ENCODE peak calls at places on chromosomes 7 and 10, in seven cellular contexts. One of them, this sample, is unnamed.

GRCh38 chr7:99380032-99380822 is 5.7 kb downstream of the ARPC1B start:
- DNase-seq in mammary epithelial cell: peak; percentile 57
- DNase-seq in transverse colon: peak; percentile 42
- DNase-seq in Peyer's patch: no peak
- DNase-seq in left ventricle myocardium inferior: no peak
- DNase-seq in IMR-90: peak; percentile 44
- DNase-seq in OCI-LY7: peak; percentile 82
- DNase-seq in this sample: no peak

GRCh38 chr10:91312031-91312733 is 91.7 kb downstream of the PCGF5 start:
- DNase-seq in transverse colon: no peak
- DNase-seq in OCI-LY7: no peak
- DNase-seq in mammary epithelial cell: no peak
- DNase-seq in Peyer's patch: no peak
- DNase-seq in IMR-90: peak; percentile 59
- DNase-seq in left ventricle myocardium inferior: no peak
- DNase-seq in this sample: no peak

GRCh38 chr7:18552943-18553584 is 57.5 kb downstream of the HDAC9 start:
- DNase-seq in mammary epithelial cell: no peak
- DNase-seq in left ventricle myocardium inferior: no peak
- DNase-seq in OCI-LY7: peak; percentile 54
- DNase-seq in IMR-90: no peak
- DNase-seq in Peyer's patch: no peak
- DNase-seq in transverse colon: no peak
- DNase-seq in this sample: no peak

GRCh38 chr10:24851595-24851994 is 100.8 kb downstream of the PRTFDC1 start:
- DNase-seq in left ventricle myocardium inferior: no peak
- DNase-seq in Peyer's patch: no peak
- DNase-seq in mammary epithelial cell: no peak
- DNase-seq in IMR-90: peak; percentile 54
- DNase-seq in transverse colon: peak; percentile 54
- DNase-seq in OCI-LY7: no peak
- DNase-seq in this sample: no peak

GRCh38 chr7:7177044-7177517 is 5.3 kb upstream of the C1GALT1 start:
- DNase-seq in IMR-90: peak; percentile 85
- DNase-seq in left ventricle myocardium inferior: no peak
- DNase-seq in mammary epithelial cell: peak; percentile 95
- DNase-seq in Peyer's patch: no peak
- DNase-seq in OCI-LY7: no peak
- DNase-seq in transverse colon: no peak
- DNase-seq in this sample: peak; percentile 83

GRCh38 chr10:49112851-49113250 is 2.5 kb downstream of the VSTM4 start:
- DNase-seq in Peyer's patch: no peak
- DNase-seq in OCI-LY7: no peak
- DNase-seq in IMR-90: no peak
- DNase-seq in left ventricle myocardium inferior: no peak
- DNase-seq in mammary epithelial cell: no peak
- DNase-seq in transverse colon: no peak
- DNase-seq in this sample: no peak

GRCh38 chr10:62075912-62076311 is 174.4 kb downstream of the ARID5B start:
- DNase-seq in transverse colon: no peak
- DNase-seq in IMR-90: no peak
- DNase-seq in mammary epithelial cell: no peak
- DNase-seq in OCI-LY7: no peak
- DNase-seq in left ventricle myocardium inferior: no peak
- DNase-seq in Peyer's patch: no peak
- DNase-seq in this sample: no peak

GRCh38 chr7:133829336-133829897 is 297.7 kb upstream of the LRGUK start:
- DNase-seq in Peyer's patch: no peak
- DNase-seq in OCI-LY7: no peak
- DNase-seq in IMR-90: peak; percentile 48
- DNase-seq in mammary epithelial cell: peak; percentile 20
- DNase-seq in transverse colon: no peak
- DNase-seq in left ventricle myocardium inferior: no peak
- DNase-seq in this sample: no peak

GRCh38 chr10:33535866-33536265 is 201.4 kb upstream of the NRP1 start:
- DNase-seq in mammary epithelial cell: no peak
- DNase-seq in left ventricle myocardium inferior: no peak
- DNase-seq in Peyer's patch: no peak
- DNase-seq in OCI-LY7: no peak
- DNase-seq in IMR-90: no peak
- DNase-seq in transverse colon: no peak
- DNase-seq in this sample: no peak

GRCh38 chr10:116665541-116666125 is 44.9 kb downstream of the PNLIPRP2 start:
- DNase-seq in IMR-90: peak; percentile 5
- DNase-seq in OCI-LY7: no peak
- DNase-seq in left ventricle myocardium inferior: peak; percentile 45
- DNase-seq in Peyer's patch: no peak
- DNase-seq in transverse colon: no peak
- DNase-seq in mammary epithelial cell: no peak
- DNase-seq in this sample: no peak

GRCh38 chr10:5547684-5547933 is 22.8 kb downstream of the CALML3 start:
- DNase-seq in IMR-90: no peak
- DNase-seq in left ventricle myocardium inferior: no peak
- DNase-seq in mammary epithelial cell: no peak
- DNase-seq in transverse colon: no peak
- DNase-seq in OCI-LY7: no peak
- DNase-seq in Peyer's patch: no peak
- DNase-seq in this sample: no peak

GRCh38 chr10:101120884-101121660 is 10.0 kb upstream of the TLX1 start:
- DNase-seq in IMR-90: no peak
- DNase-seq in transverse colon: peak; percentile 74
- DNase-seq in Peyer's patch: peak; percentile 85
- DNase-seq in OCI-LY7: peak; percentile 11
- DNase-seq in mammary epithelial cell: no peak
- DNase-seq in left ventricle myocardium inferior: no peak
- DNase-seq in this sample: peak; percentile 95

GRCh38 chr10:72275351-72276012 is 1.8 kb downstream of the DDIT4 start:
- DNase-seq in Peyer's patch: no peak
- DNase-seq in mammary epithelial cell: peak; percentile 61
- DNase-seq in transverse colon: peak; percentile 46
- DNase-seq in IMR-90: peak; percentile 34
- DNase-seq in left ventricle myocardium inferior: no peak
- DNase-seq in OCI-LY7: peak; percentile 49
- DNase-seq in this sample: peak; percentile 41

GRCh38 chr7:27593226-27593625 is 69.5 kb downstream of the HIBADH start:
- DNase-seq in left ventricle myocardium inferior: no peak
- DNase-seq in Peyer's patch: no peak
- DNase-seq in OCI-LY7: no peak
- DNase-seq in transverse colon: no peak
- DNase-seq in mammary epithelial cell: no peak
- DNase-seq in IMR-90: peak; percentile 49
- DNase-seq in this sample: no peak

GRCh38 chr7:45663167-45663921 is 89.2 kb downstream of the ADCY1 start:
- DNase-seq in IMR-90: peak; percentile 12
- DNase-seq in OCI-LY7: peak; percentile 51
- DNase-seq in Peyer's patch: no peak
- DNase-seq in mammary epithelial cell: no peak
- DNase-seq in left ventricle myocardium inferior: peak; percentile 32
- DNase-seq in transverse colon: peak; percentile 28
- DNase-seq in this sample: peak; percentile 6

GRCh38 chr10:97422921-97423420 is 3.0 kb upstream of the PGAM1 start:
- DNase-seq in OCI-LY7: no peak
- DNase-seq in IMR-90: peak; percentile 88
- DNase-seq in transverse colon: no peak
- DNase-seq in left ventricle myocardium inferior: no peak
- DNase-seq in Peyer's patch: no peak
- DNase-seq in mammary epithelial cell: peak; percentile 87
- DNase-seq in this sample: no peak

GRCh38 chr7:23918856-23919255 is 208.8 kb downstream of the STK31 start:
- DNase-seq in OCI-LY7: no peak
- DNase-seq in Peyer's patch: no peak
- DNase-seq in mammary epithelial cell: peak; percentile 5
- DNase-seq in transverse colon: no peak
- DNase-seq in left ventricle myocardium inferior: no peak
- DNase-seq in IMR-90: no peak
- DNase-seq in this sample: no peak

GRCh38 chr7:129255800-129256199 is 31.0 kb downstream of the AHCYL2 start:
- DNase-seq in OCI-LY7: no peak
- DNase-seq in Peyer's patch: no peak
- DNase-seq in transverse colon: no peak
- DNase-seq in left ventricle myocardium inferior: no peak
- DNase-seq in IMR-90: no peak
- DNase-seq in mammary epithelial cell: no peak
- DNase-seq in this sample: no peak

GRCh38 chr7:7565746-7566650 is 686 bp upstream of the MIOS start:
- DNase-seq in mammary epithelial cell: peak; percentile 76
- DNase-seq in IMR-90: no peak
- DNase-seq in left ventricle myocardium inferior: no peak
- DNase-seq in Peyer's patch: peak; percentile 53
- DNase-seq in transverse colon: peak; percentile 25
- DNase-seq in OCI-LY7: peak; percentile 8
- DNase-seq in this sample: peak; percentile 81

GRCh38 chr7:92657391-92657790 is 67.2 kb upstream of the FAM133B start:
- DNase-seq in mammary epithelial cell: no peak
- DNase-seq in OCI-LY7: no peak
- DNase-seq in IMR-90: no peak
- DNase-seq in left ventricle myocardium inferior: no peak
- DNase-seq in transverse colon: no peak
- DNase-seq in Peyer's patch: no peak
- DNase-seq in this sample: no peak

GRCh38 chr10:89699581-89700064 is 1.8 kb upstream of the KIF20B start:
- DNase-seq in IMR-90: no peak
- DNase-seq in mammary epithelial cell: no peak
- DNase-seq in Peyer's patch: no peak
- DNase-seq in OCI-LY7: no peak
- DNase-seq in left ventricle myocardium inferior: no peak
- DNase-seq in transverse colon: no peak
- DNase-seq in this sample: no peak
- H3K4me1 ChIP-seq in IMR-90: peaks cover 2% of the 10 kb centered on the region
- H3K4me1 ChIP-seq in mammary epithelial cell: peaks cover 12% of the 10 kb centered on the region
- H3K4me1 ChIP-seq in Peyer's patch: no peaks in the 10 kb centered on the region
- H3K4me1 ChIP-seq in OCI-LY7: peaks cover 30% of the 10 kb centered on the region
- H3K4me1 ChIP-seq in left ventricle myocardium inferior: peaks cover 30% of the 10 kb centered on the region
- H3K4me1 ChIP-seq in transverse colon: peaks cover 7% of the 10 kb centered on the region
- H3K4me1 ChIP-seq in this sample: no peaks in the 10 kb centered on the region

DNA sequence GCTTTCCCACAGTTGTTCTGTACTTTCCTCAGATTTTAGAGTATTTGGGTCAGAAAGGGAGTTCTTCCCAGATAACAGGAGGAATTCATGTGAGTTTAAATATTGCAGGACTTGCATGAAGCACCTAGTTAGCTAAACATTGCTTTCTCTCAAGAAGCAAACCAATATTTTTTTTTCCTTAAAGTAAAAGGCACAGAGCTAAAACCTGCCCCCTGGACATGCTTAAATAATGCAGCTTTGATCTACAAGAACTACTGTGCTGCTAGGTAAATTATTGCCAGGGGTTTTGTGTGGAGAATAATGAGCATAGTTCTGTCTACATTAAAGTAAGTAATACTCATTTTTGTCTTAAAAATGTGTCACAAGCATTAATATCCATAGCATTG is 542 bp upstream of the SOSTDC1 start:
- DNase-seq in mammary epithelial cell: no peak
- DNase-seq in Peyer's patch: no peak
- DNase-seq in transverse colon: no peak
- DNase-seq in IMR-90: no peak
- DNase-seq in OCI-LY7: no peak
- DNase-seq in left ventricle myocardium inferior: no peak
- DNase-seq in this sample: no peak
- H3K4me3 ChIP-seq in mammary epithelial cell: peak overlapping the region; percentile 54
- H3K4me3 ChIP-seq in Peyer's patch: peak overlapping the region; percentile 36
- H3K4me3 ChIP-seq in transverse colon: peak overlapping the region; percentile 13
- H3K4me3 ChIP-seq in IMR-90: no peak overlapping the region
- H3K4me3 ChIP-seq in OCI-LY7: no peak overlapping the region
- H3K4me3 ChIP-seq in left ventricle myocardium inferior: peak overlapping the region; percentile 44
- H3K4me3 ChIP-seq in this sample: no peak overlapping the region

GRCh38 chr10:21281765-21282484 is 243.6 kb downstream of the SKIDA1 start:
- DNase-seq in Peyer's patch: no peak
- DNase-seq in transverse colon: no peak
- DNase-seq in OCI-LY7: no peak
- DNase-seq in IMR-90: no peak
- DNase-seq in mammary epithelial cell: no peak
- DNase-seq in left ventricle myocardium inferior: no peak
- DNase-seq in this sample: no peak
- H3K4me1 ChIP-seq in Peyer's patch: no peaks in the 10 kb centered on the region
- H3K4me1 ChIP-seq in transverse colon: no peaks in the 10 kb centered on the region
- H3K4me1 ChIP-seq in OCI-LY7: no peaks in the 10 kb centered on the region
- H3K4me1 ChIP-seq in IMR-90: peaks cover 4% of the 10 kb centered on the region
- H3K4me1 ChIP-seq in mammary epithelial cell: peaks cover 4% of the 10 kb centered on the region
- H3K4me1 ChIP-seq in left ventricle myocardium inferior: peaks cover 4% of the 10 kb centered on the region
- H3K4me1 ChIP-seq in this sample: no peaks in the 10 kb centered on the region

DNA sequence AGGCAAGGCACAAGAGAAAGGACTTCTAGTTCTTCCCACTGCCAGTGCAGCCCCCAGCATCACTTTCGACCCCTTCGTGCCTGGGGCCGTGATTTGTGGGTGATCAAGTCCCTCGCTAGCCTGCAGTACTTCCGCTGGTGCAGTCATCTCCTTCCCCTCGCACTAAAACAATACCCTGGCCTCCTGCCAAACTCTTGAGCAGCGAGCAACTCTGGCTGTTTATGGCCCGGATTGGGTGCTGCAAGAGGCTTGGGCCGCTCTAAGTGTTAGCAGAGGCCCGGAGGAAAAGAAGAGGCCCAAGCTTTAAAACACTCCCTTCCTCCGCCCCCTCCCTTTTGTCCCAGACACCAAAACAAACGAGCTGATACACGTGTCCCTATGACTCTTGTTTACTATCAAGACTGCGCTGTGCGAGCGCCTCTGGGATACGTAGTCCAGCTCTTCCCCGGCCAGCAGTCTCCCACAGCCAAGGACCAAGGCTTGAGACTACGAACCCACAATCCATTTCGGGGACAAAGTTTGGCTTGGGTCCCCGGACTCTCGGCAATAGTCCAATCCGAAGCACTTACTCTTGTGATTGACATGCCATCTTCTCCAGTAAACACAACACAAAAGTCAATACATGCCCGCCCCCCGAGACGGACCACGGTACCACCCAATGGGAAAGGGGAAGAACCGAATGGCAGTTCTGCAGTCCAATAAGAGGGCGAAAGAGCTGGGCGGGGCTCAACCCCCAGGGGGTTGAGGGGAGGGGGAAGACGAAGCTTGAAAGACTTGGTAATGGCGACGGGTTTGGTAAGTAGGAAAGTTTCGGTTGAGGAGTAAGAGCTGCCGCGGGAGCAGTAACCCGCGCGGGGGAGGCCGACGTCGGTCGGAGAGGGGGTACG is at the start of gene HBP1:
- DNase-seq in left ventricle myocardium inferior: peak; percentile 99
- DNase-seq in IMR-90: peak; percentile 100
- DNase-seq in transverse colon: peak; percentile 99
- DNase-seq in mammary epithelial cell: peak; percentile 100
- DNase-seq in Peyer's patch: peak; percentile 97
- DNase-seq in OCI-LY7: peak; percentile 99
- DNase-seq in this sample: peak; percentile 100
- H3K4me3 ChIP-seq in left ventricle myocardium inferior: peak within 1 kb of the TSS; percentile 84
- H3K4me3 ChIP-seq in IMR-90: peak within 1 kb of the TSS; percentile 67
- H3K4me3 ChIP-seq in transverse colon: peak within 1 kb of the TSS; percentile 91
- H3K4me3 ChIP-seq in mammary epithelial cell: peak within 1 kb of the TSS; percentile 78
- H3K4me3 ChIP-seq in Peyer's patch: peak within 1 kb of the TSS; percentile 69
- H3K4me3 ChIP-seq in OCI-LY7: peak within 1 kb of the TSS; percentile 80
- H3K4me3 ChIP-seq in this sample: peak within 1 kb of the TSS; percentile 94